ENCODE peak calls at places on chromosomes 11 and 22, in four cellular contexts. T is Caco-2, K is hepatocyte, Y is dorsolateral prefrontal cortex. X is an unnamed sample.

GRCh38 chr11:75066061-75066460 is 30.6 kb downstream of the OR2AT4 start:
- DNase-seq in T (no peak), K (no peak), Y (no peak), X (no peak)

GRCh38 chr11:133964356-133964755 is 7.6 kb upstream of the IGSF9B start:
- DNase-seq in T (no peak), K (no peak), Y (no peak), X (no peak)

GRCh38 chr11:7538023-7538422 is 24.2 kb downstream of the PPFIBP2 start:
- DNase-seq in T (no peak), K (no peak), Y (no peak), X (no peak)

GRCh38 chr11:8218840-8219239 is 44.8 kb downstream of the LMO1 start:
- DNase-seq in T (peak; percentile 11), K (no peak), Y (no peak), X (no peak)

GRCh38 chr11:93169950-93170561 is 27.7 kb downstream of the SLC36A4 start:
- DNase-seq in T (peak; percentile 36), K (peak; percentile 33), Y (no peak), X (no peak)

GRCh38 chr11:12813371-12814225 is 139.4 kb downstream of the TEAD1 start:
- DNase-seq in T (no peak), K (no peak), Y (no peak), X (no peak)

GRCh38 chr11:8258289-8258688 is 5.4 kb downstream of the LMO1 start:
- DNase-seq in T (no peak), K (no peak), Y (no peak), X (no peak)

GRCh38 chr22:29617922-29618629 is 14.6 kb downstream of the NF2 start:
- DNase-seq in T (peak; percentile 24), K (peak; percentile 52), Y (no peak), X (no peak)

GRCh38 chr11:68211546-68211945 is 1.6 kb downstream of the KMT5B start:
- DNase-seq in T (no peak), K (peak; percentile 51), Y (no peak), X (peak; percentile 66)

GRCh38 chr11:74492974-74493815 is at the start of gene LIPT2:
- DNase-seq in T (peak; percentile 100), K (peak; percentile 99), Y (peak; percentile 93), X (peak; percentile 98)

GRCh38 chr11:131886201-131886600 is 515.8 kb downstream of the NTM start:
- DNase-seq in T (no peak), K (no peak), Y (no peak), X (no peak)

GRCh38 chr11:84819561-84819960 is 807.6 kb downstream of the DLG2 start:
- DNase-seq in T (no peak), K (no peak), Y (no peak), X (no peak)

GRCh38 chr11:961921-962320 is 36.3 kb downstream of the AP2A2 start:
- DNase-seq in T (no peak), K (no peak), Y (no peak), X (no peak)

GRCh38 chr11:68956142-68956541 is 24.6 kb downstream of the MRGPRD start:
- DNase-seq in T (peak; percentile 59), K (no peak), Y (no peak), X (no peak)

GRCh38 chr11:13772223-13773046 is 104.0 kb downstream of the FAR1 start:
- DNase-seq in T (peak; percentile 70), K (peak; percentile 76), Y (no peak), X (no peak)

GRCh38 chr22:43304831-43305230 is 38.3 kb downstream of the SCUBE1 start:
- DNase-seq in T (no peak), K (no peak), Y (no peak), X (no peak)

GRCh38 chr11:59999732-60000131 is 17.2 kb upstream of the OOSP4B start:
- DNase-seq in T (no peak), K (no peak), Y (no peak), X (no peak)

GRCh38 chr22:43330178-43331063 is 12.8 kb downstream of the SCUBE1 start:
- DNase-seq in T (no peak), K (no peak), Y (no peak), X (no peak)

GRCh38 chr11:9150501-9150900 is 59.1 kb upstream of the SCUBE2 start:
- DNase-seq in T (no peak), K (no peak), Y (no peak), X (no peak)

GRCh38 chr22:31629741-31630184 is 32.3 kb downstream of the PISD start:
- DNase-seq in T (no peak), K (no peak), Y (no peak), X (no peak)

GRCh38 chr11:6548121-6548520 is 51.0 kb downstream of the DNHD1 start:
- DNase-seq in T (no peak), K (no peak), Y (no peak), X (no peak)

GRCh38 chr22:19454156-19454555 is 6.6 kb upstream of the C22orf39 start:
- DNase-seq in T (no peak), K (no peak), Y (no peak), X (no peak)

GRCh38 chr11:120467627-120468026 is 43.9 kb upstream of the GRIK4 start:
- DNase-seq in T (no peak), K (no peak), Y (no peak), X (no peak)

GRCh38 chr11:129544691-129545090 is 169.0 kb downstream of the BARX2 start:
- DNase-seq in T (no peak), K (no peak), Y (no peak), X (no peak)

GRCh38 chr22:38267086-38267485 is 5.7 kb downstream of the TMEM184B start:
- DNase-seq in T (no peak), K (no peak), Y (no peak), X (no peak)

GRCh38 chr22:38269466-38269865 is 3.3 kb downstream of the TMEM184B start:
- DNase-seq in T (no peak), K (no peak), Y (no peak), X (no peak)

GRCh38 chr22:38264322-38264843 is 8.4 kb downstream of the TMEM184B start:
- DNase-seq in T (no peak), K (no peak), Y (no peak), X (no peak)

GRCh38 chr22:38262051-38262795 is 10.6 kb downstream of the TMEM184B start:
- DNase-seq in T (peak; percentile 54), K (no peak), Y (peak; percentile 81), X (peak; percentile 78)

GRCh38 chr22:38266120-38266519 is 6.7 kb downstream of the TMEM184B start:
- DNase-seq in T (no peak), K (no peak), Y (no peak), X (no peak)
- TF ChIP-seq CTCF in T (no peak), K (no peak), Y (no peak), X (no peak)

GRCh38 chr11:107608809-107609208 is 17.9 kb downstream of the ELMOD1 start:
- DNase-seq in T (no peak), K (no peak), Y (no peak), X (no peak)

GRCh38 chr11:107609384-107610218 is 18.7 kb downstream of the ELMOD1 start:
- DNase-seq in T (no peak), K (no peak), Y (no peak), X (no peak)

DNA sequence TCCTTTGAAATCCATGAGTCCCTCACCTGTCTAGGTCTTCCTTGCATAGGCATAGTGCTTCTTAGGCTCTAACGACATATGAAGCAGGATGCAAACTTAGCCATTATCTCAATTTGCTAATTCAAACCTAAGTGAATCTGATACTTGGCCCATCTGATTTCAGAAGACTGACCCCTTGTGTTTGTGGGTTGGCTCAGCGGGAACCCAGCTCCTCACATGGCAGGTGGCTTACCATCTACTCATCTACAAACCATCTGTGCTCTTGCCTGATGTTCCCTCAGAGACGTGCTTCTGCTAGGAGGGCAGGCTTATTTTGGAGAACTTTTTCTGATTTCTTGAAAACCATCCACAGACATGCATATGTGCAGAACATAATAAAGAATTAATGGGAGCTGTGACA is 15.2 kb downstream of the ELMOD1 start:
- DNase-seq in T (no peak), K (no peak), Y (no peak), X (no peak)
- TF ChIP-seq CTCF in T (peak; percentile 21), K (no peak), Y (no peak), X (no peak)

GRCh38 chr11:106087815-106088435 is 10.5 kb downstream of the AASDHPPT start:
- DNase-seq in T (peak; percentile 70), K (peak; percentile 66), Y (peak; percentile 42), X (peak; percentile 57)
- TF ChIP-seq CTCF in T (peak; percentile 96), K (peak; percentile 96), Y (peak; percentile 80), X (peak; percentile 63)

GRCh38 chr11:102280237-102280833 is 36.9 kb upstream of the BIRC3 start:
- DNase-seq in T (no peak), K (no peak), Y (no peak), X (peak; percentile 43)

GRCh38 chr11:102276302-102277182 is 40.7 kb upstream of the BIRC3 start:
- DNase-seq in T (no peak), K (peak; percentile 19), Y (no peak), X (no peak)

GRCh38 chr11:102284008-102284407 is 33.3 kb upstream of the BIRC3 start:
- DNase-seq in T (no peak), K (no peak), Y (no peak), X (no peak)

GRCh38 chr11:102283088-102283487 is 34.2 kb upstream of the BIRC3 start:
- DNase-seq in T (no peak), K (no peak), Y (no peak), X (no peak)

DNA sequence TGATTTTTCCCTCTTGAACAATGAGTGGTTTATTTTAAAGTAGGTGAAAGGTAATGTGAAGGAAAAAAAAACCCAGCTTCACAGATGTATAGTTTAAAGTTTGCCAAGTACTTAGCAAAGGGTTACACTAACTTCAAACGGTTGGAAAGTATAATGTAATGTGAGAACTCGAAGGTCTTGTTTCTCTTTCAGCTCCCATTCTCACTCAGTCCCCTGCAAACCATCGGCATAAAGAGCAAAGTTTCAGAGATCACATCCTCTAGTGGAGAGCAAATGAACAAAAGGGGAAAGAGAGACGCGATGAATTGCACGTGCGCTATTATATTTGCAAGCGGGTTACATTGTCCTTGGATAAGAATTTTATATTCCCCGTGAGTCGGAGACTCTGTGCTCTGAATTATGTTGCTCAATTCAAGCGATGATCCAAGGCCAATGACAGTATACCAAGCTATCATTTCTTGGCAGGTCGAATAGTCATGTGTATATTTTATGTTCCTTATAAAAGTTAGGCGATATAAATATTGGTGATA is 37.6 kb upstream of the BIRC3 start:
- DNase-seq in T (peak; percentile 43), K (peak; percentile 50), Y (no peak), X (peak; percentile 65)
- TF ChIP-seq CTCF in T (peak; percentile 32), K (peak; percentile 35), Y (no peak), X (no peak)

GRCh38 chr22:24555496-24556253 is at the start of gene SNRPD3:
- DNase-seq in T (peak; percentile 91), K (peak; percentile 96), Y (peak; percentile 91), X (peak; percentile 95)
- TF ChIP-seq CTCF in T (peak; percentile 19), K (no peak), Y (no peak), X (no peak)

DNA sequence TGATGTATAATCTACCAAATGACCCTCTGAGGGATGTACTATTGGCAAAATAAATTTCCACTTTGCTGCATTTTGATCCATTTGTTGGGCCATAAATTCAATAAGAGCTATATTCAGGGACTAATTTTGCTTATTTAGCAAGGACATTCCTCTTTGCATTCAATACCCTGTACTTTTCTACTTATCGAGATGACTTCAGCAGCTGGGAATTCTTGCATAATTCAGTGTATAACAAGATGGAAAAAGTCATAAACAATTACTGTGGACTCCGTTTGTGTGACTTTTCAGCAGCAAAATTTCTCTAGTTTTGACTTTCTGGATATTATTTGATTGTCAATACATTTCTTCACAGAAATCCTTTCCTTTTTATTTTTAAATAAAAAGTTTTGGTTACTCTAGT is 744.7 kb upstream of the CCDC179 start:
- DNase-seq in T (no peak), K (no peak), Y (no peak), X (no peak)
- TF ChIP-seq CTCF in T (no peak), K (no peak), Y (no peak), X (no peak)